ENCODE peak calls at places on chromosomes 16 and 17, in six cellular contexts. X is dorsolateral prefrontal cortex, R is anterior cingulate cortex, B is prostate gland, P is A673, G is HFFc6. H is an unnamed sample.
A peak's percentile ranks its signal among the peaks of the same experiment; 100 is the strongest.

GRCh38 chr17:78129385-78130079 is 977 bp upstream of the TMC6 start:
- DNase-seq in P (no peak), G (no peak), R (no peak), X (no peak), B (no peak), H (no peak)

GRCh38 chr16:53154513-53154912 is 99.7 kb downstream of the CHD9 start:
- DNase-seq in X (no peak), R (no peak), G (no peak), P (peak; percentile 18), B (no peak), H (no peak)

GRCh38 chr17:75159196-75160031 is 5.1 kb upstream of the JPT1 start:
- DNase-seq in R (no peak), G (peak; percentile 42), P (no peak), X (no peak), B (no peak), H (no peak)

GRCh38 chr16:50741225-50741807 is 570 bp upstream of the CYLD start:
- DNase-seq in P (no peak), B (no peak), X (no peak), R (no peak), G (peak; percentile 17), H (peak; percentile 65)

GRCh38 chr17:43216369-43216761 is 4.7 kb downstream of the TMEM106A start:
- DNase-seq in X (no peak), B (no peak), P (no peak), G (no peak), R (no peak), H (no peak)

GRCh38 chr17:8739104-8739503 is 5.5 kb downstream of the CCDC42 start:
- DNase-seq in R (no peak), B (no peak), G (no peak), X (no peak), P (no peak), H (no peak)

GRCh38 chr17:27569257-27569722 is 61.7 kb upstream of the LGALS9 start:
- DNase-seq in X (no peak), G (no peak), R (no peak), P (peak; percentile 35), B (no peak), H (no peak)

GRCh38 chr17:77690271-77691161 is 268.0 kb upstream of the TNRC6C start:
- DNase-seq in B (no peak), P (peak; percentile 79), X (no peak), R (no peak), G (no peak), H (no peak)

GRCh38 chr17:17934214-17934613 is 38.0 kb downstream of the TOM1L2 start:
- DNase-seq in R (no peak), X (no peak), G (no peak), B (no peak), P (no peak), H (no peak)

GRCh38 chr17:13140750-13141149 is 122.9 kb upstream of the ELAC2 start:
- DNase-seq in X (no peak), P (no peak), B (no peak), R (no peak), G (no peak), H (no peak)

GRCh38 chr17:57948555-57949420 is 6.4 kb downstream of the CUEDC1 start:
- DNase-seq in P (peak; percentile 77), X (no peak), R (no peak), B (no peak), G (peak; percentile 99), H (peak; percentile 31)

GRCh38 chr16:49491736-49492089 is 118.1 kb downstream of the C16orf78 start:
- DNase-seq in G (no peak), X (peak; percentile 54), B (peak; percentile 59), P (peak; percentile 23), R (peak; percentile 44), H (peak; percentile 18)

GRCh38 chr16:72128701-72129100 is 35.1 kb downstream of the DHX38 start:
- DNase-seq in B (no peak), R (no peak), X (no peak), G (no peak), P (no peak), H (no peak)